ENCODE peak calls at places on chromosomes 5 and 9, in five cellular contexts. N is Panc1; E is NB4; Z is lower leg skin; T is CD8-positive, alpha-beta T cell. O is an unnamed sample.

GRCh38 chr5:53557386-53557785 is 3.1 kb upstream of the NDUFS4 start:
- DNase-seq in N (no peak), E (no peak), Z (no peak), T (no peak), O (no peak)

GRCh38 chr9:69157751-69158466 is 16.2 kb upstream of the TJP2 start:
- DNase-seq in N (no peak), E (no peak), Z (no peak), T (no peak), O (no peak)

GRCh38 chr9:98328141-98328540 is 72.7 kb upstream of the TBC1D2 start:
- DNase-seq in N (no peak), E (no peak), Z (no peak), T (no peak), O (no peak)

GRCh38 chr9:108844856-108845255 is 10.9 kb downstream of the ACTL7B start:
- DNase-seq in N (no peak), E (no peak), Z (no peak), T (no peak), O (no peak)

GRCh38 chr9:101569736-101570501 is 24.9 kb downstream of the PPP3R2 start:
- DNase-seq in N (no peak), E (no peak), Z (no peak), T (peak), O (no peak)

GRCh38 chr5:143207058-143207457 is 196.4 kb downstream of the NR3C1 start:
- DNase-seq in N (no peak), E (no peak), Z (no peak), T (no peak), O (no peak)

GRCh38 chr9:70576121-70576520 is 161.7 kb upstream of the KLF9 start:
- DNase-seq in N (no peak), E (no peak), Z (no peak), T (no peak), O (no peak)

GRCh38 chr9:136666364-136667216 is 3.9 kb downstream of the EGFL7 start:
- DNase-seq in N (no peak), E (no peak), Z (no peak), T (no peak), O (no peak)

GRCh38 chr5:142664634-142665033 is 21.3 kb downstream of the FGF1 start:
- DNase-seq in N (no peak), E (peak), Z (no peak), T (no peak), O (no peak)

GRCh38 chr5:79257314-79257713 is 21.4 kb downstream of the JMY start:
- DNase-seq in N (no peak), E (no peak), Z (no peak), T (no peak), O (no peak)

GRCh38 chr9:113446323-113446740 is 17.2 kb upstream of the RGS3 start:
- DNase-seq in N (peak), E (peak), Z (no peak), T (no peak), O (peak)

GRCh38 chr5:78574731-78575161 is 73.8 kb downstream of the LHFPL2 start:
- DNase-seq in N (no peak), E (peak), Z (no peak), T (no peak), O (no peak)

GRCh38 chr5:173858025-173858674 is 30.0 kb upstream of the CPEB4 start:
- DNase-seq in N (no peak), E (no peak), Z (no peak), T (no peak), O (no peak)

GRCh38 chr5:159412284-159413046 is 82.2 kb upstream of the IL12B start:
- DNase-seq in N (no peak), E (peak), Z (peak), T (peak), O (no peak)

GRCh38 chr9:125784286-125785049 is 37.3 kb downstream of the PBX3 start:
- DNase-seq in N (no peak), E (no peak), Z (no peak), T (no peak), O (no peak)

GRCh38 chr5:150163547-150164059 is 3.0 kb upstream of the CDX1 start:
- DNase-seq in N (no peak), E (peak), Z (peak), T (no peak), O (no peak)

GRCh38 chr5:150656191-150657132 is 4.6 kb upstream of the MYOZ3 start:
- DNase-seq in N (no peak), E (peak), Z (no peak), T (peak), O (peak)

GRCh38 chr9:131739192-131739961 is 499 bp downstream of the RAPGEF1 start:
- DNase-seq in N (no peak), E (peak), Z (no peak), T (peak), O (peak)

GRCh38 chr5:38258319-38259061 is at the start of gene EGFLAM:
- DNase-seq in N (no peak), E (peak), Z (no peak), T (no peak), O (peak)

GRCh38 chr9:136105398-136106135 is 10.5 kb upstream of the NACC2 start:
- DNase-seq in N (no peak), E (peak), Z (no peak), T (no peak), O (peak)

GRCh38 chr9:113350937-113351336 is 1.6 kb downstream of the BSPRY start:
- DNase-seq in N (no peak), E (peak), Z (no peak), T (no peak), O (no peak)

GRCh38 chr5:57777174-57777581 is 294.6 kb upstream of the ACTBL2 start:
- DNase-seq in N (no peak), E (no peak), Z (no peak), T (no peak), O (no peak)

GRCh38 chr5:141522301-141522700 is 33.4 kb downstream of the PCDHGC5 start:
- DNase-seq in N (no peak), E (no peak), Z (peak), T (no peak), O (no peak)

GRCh38 chr5:12017037-12017436 is 112.8 kb upstream of the CTNND2 start:
- DNase-seq in N (no peak), E (no peak), Z (no peak), T (no peak), O (no peak)

GRCh38 chr5:109316631-109317030 is 93.1 kb downstream of the PJA2 start:
- DNase-seq in N (no peak), E (no peak), Z (no peak), T (no peak), O (no peak)

GRCh38 chr5:74316064-74316586 is 324.4 kb downstream of the ENC1 start:
- DNase-seq in N (peak), E (no peak), Z (no peak), T (no peak), O (peak)

GRCh38 chr9:137278913-137279711 is 1.6 kb downstream of the TOR4A start:
- DNase-seq in N (no peak), E (no peak), Z (no peak), T (no peak), O (peak)

GRCh38 chr5:60727032-60727431 is 27.1 kb upstream of the DEPDC1B start:
- DNase-seq in N (no peak), E (no peak), Z (no peak), T (no peak), O (no peak)

DNA sequence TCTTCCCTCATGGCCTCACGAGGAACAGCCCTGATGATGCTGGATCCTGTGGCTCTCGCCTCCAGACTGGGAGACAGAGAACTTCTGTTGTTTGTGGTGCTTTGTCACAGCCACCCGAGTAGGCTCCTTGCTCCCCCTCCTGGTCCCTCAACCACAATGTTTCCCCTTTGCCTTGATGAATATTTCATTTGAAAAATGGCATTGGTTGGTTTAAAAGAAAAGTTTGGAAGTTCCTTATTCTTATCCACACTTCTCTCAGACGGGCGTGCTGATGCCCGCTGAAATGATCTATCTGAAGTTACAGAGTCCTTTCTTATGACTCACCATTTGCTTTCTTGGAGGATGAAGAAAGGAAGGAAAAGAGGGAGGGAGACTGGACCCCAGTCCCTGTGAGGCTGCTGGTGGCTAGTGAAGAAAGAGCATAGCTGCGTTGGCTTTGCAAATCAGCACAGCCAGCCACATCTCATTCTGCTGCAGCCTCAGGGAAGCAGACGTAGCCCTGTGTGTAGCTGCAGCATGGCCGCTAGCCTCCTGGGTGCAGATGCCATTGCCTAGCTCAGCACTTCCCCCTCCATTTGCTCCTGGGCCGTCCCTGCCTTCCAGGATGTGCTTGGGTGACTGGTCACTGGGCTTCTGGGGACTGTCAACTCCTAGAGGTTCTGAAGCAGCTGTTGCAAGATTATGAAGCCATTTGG is 185.9 kb downstream of the ERCC6L2 start:
- DNase-seq in N (no peak), E (peak), Z (no peak), T (peak), O (peak)
- TF ChIP-seq CTCF in N (peak), E (peak), Z (no peak), T (peak), O (peak)

GRCh38 chr5:13973724-13974123 is 29.2 kb upstream of the DNAH5 start:
- DNase-seq in N (no peak), E (no peak), Z (no peak), T (no peak), O (no peak)

GRCh38 chr5:13972029-13972428 is 27.5 kb upstream of the DNAH5 start:
- DNase-seq in N (no peak), E (no peak), Z (no peak), T (no peak), O (no peak)

GRCh38 chr5:13976223-13976622 is 31.7 kb upstream of the DNAH5 start:
- DNase-seq in N (no peak), E (no peak), Z (no peak), T (no peak), O (no peak)

GRCh38 chr5:13976867-13977479 is 32.5 kb upstream of the DNAH5 start:
- DNase-seq in N (no peak), E (peak), Z (no peak), T (no peak), O (peak)
- TF ChIP-seq CTCF in N (peak), E (peak), Z (no peak), T (no peak), O (peak)

GRCh38 chr9:133060417-133060841 is 1.4 kb upstream of the CEL start:
- DNase-seq in N (no peak), E (peak), Z (no peak), T (no peak), O (peak)
- TF ChIP-seq CTCF in N (no peak), E (no peak), Z (no peak), T (peak), O (no peak)

DNA sequence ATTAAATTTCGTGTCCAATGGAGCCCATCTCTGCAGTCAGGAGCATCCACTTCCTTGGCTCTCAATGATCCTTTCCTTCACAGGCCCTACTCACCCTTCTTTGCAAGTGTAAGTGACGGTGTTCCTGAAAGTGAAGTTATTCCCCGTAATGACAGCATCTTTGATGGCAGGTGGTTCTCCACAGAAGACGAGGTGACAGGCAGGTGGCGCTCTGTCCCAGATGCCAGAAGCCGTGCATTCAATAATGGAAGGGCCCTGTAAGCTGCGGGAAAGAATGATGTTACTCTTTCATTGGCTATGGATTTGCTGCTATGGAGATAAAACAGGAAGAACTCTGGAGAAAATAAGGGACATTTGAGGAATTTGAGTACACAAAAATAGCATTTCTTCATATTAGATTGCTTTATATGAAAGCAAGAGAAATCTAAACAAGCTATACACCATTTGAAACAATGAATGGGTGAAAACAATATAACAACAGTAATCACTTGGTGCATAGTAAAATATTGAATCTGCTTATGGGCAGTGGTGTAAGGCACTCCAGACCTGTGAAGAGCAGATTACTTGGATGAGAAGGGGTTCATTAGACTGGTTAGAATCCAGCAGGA is 89.9 kb upstream of the TXNDC8 start:
- DNase-seq in N (peak), E (peak), Z (no peak), T (no peak), O (peak)
- TF ChIP-seq CTCF in N (peak), E (peak), Z (no peak), T (no peak), O (peak)

GRCh38 chr5:112276996-112277395 is 142.1 kb downstream of the EPB41L4A start:
- DNase-seq in N (no peak), E (no peak), Z (no peak), T (no peak), O (peak)
- TF ChIP-seq CTCF in N (no peak), E (no peak), Z (no peak), T (no peak), O (no peak)

GRCh38 chr9:37784291-37784639 is 599 bp downstream of the EXOSC3 start:
- DNase-seq in N (no peak), E (no peak), Z (no peak), T (no peak), O (no peak)

GRCh38 chr9:37790096-37790495 is 5.2 kb upstream of the EXOSC3 start:
- DNase-seq in N (no peak), E (no peak), Z (no peak), T (no peak), O (no peak)

GRCh38 chr9:37788328-37788727 is 3.5 kb upstream of the EXOSC3 start:
- DNase-seq in N (no peak), E (peak), Z (no peak), T (no peak), O (no peak)

GRCh38 chr9:37787059-37787458 is 2.2 kb upstream of the EXOSC3 start:
- DNase-seq in N (no peak), E (no peak), Z (no peak), T (no peak), O (no peak)

DNA sequence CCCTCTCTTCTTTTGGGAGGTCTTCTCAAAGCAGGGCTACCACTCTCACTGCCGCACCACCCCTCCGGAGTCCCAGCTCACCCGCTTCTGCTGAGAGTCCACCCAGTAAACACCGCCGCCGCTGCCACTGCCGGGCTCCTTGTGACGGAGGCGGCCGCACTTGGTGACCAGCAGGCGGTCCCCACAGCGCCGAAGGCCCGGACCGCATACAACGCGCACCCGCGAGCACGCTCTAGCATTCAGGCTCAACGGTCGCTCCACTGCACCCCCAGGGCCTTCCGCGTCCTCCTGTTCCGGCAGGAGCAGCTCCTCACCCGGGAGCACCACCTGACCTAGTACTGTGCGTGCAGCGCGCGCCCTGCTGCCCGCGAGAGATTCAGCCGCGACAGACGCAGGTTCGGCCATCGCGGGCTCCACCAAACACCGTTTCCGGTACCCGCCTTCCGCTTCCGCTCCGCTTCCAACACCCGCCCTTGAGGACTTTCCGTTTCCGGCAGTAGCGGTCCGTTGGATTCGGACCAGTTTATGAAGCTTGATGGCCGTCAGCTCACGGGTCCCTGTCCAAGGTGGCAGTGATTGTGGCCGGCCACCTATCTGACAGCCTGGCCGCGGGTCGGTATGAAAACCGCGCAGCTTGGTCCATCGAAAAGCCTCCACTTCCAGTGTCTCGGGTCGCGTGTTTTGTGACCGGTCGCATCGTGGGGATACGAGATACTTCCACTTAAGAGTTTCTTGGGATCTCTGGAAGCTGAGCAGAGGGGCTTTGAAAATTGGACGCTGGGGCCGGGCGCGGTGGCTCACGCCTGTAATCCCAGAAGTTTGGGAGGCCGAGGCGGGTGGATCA is at the start of gene EXOSC3:
- DNase-seq in N (no peak), E (peak), Z (peak), T (peak), O (peak)
- TF ChIP-seq CTCF in N (no peak), E (no peak), Z (no peak), T (no peak), O (peak)

GRCh38 chr5:1823381-1824034 is 22.3 kb downstream of the NDUFS6 start:
- DNase-seq in N (no peak), E (no peak), Z (no peak), T (no peak), O (no peak)

GRCh38 chr5:1824903-1825841 is 24.0 kb downstream of the NDUFS6 start:
- DNase-seq in N (no peak), E (no peak), Z (no peak), T (no peak), O (no peak)

GRCh38 chr5:1824109-1824821 is 23.1 kb downstream of the NDUFS6 start:
- DNase-seq in N (no peak), E (no peak), Z (no peak), T (no peak), O (no peak)

GRCh38 chr5:1827410-1828397 is 26.5 kb downstream of the NDUFS6 start:
- DNase-seq in N (no peak), E (no peak), Z (no peak), T (peak), O (no peak)

DNA sequence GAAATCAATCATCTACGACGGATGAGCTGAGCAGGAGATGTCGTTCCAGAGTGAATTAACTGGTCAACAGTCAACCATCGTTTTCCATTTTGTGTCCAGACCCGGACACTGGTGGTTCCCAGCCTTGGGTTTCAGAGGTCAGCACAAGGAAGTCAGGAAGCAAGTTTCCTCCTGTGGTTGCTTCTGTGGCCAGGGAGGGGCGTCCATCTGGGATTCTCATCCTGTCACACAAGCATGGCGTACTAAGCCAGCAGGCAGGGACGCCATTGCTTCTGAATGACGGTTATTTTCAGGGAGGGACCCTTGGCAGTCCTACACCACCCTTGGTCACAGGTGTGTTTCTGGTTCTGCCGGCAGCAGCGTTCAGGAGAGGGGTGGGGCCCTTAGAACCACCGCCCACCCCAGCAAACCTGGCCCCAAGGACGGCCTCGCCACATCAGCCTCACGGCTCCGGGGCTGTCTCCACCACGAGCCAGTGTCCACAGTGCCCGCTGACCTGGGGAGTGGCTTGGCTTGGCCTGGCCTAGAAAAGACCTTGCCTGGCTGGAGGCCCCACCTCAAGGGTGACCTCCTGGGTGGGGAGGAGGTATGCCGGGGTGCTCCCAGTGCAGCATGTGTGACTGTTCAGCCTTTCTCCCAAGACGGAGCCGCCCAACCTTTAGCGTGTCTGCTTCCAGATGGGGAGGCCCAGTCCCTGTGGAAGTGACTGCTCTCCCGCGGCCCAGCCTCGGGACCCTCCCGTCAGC is 25.2 kb downstream of the NDUFS6 start:
- DNase-seq in N (no peak), E (no peak), Z (no peak), T (no peak), O (no peak)
- TF ChIP-seq CTCF in N (no peak), E (no peak), Z (no peak), T (no peak), O (no peak)

GRCh38 chr5:170860415-170860814 is 1.4 kb upstream of the RANBP17 start:
- DNase-seq in N (no peak), E (no peak), Z (no peak), T (no peak), O (no peak)

GRCh38 chr5:170860818-170861217 is 1.0 kb upstream of the RANBP17 start:
- DNase-seq in N (no peak), E (no peak), Z (no peak), T (no peak), O (no peak)

GRCh38 chr5:170863646-170864045 is 1.8 kb downstream of the RANBP17 start:
- DNase-seq in N (no peak), E (no peak), Z (no peak), T (no peak), O (no peak)

GRCh38 chr5:170861295-170861854 is 443 bp upstream of the RANBP17 start:
- DNase-seq in N (no peak), E (no peak), Z (no peak), T (no peak), O (no peak)

GRCh38 chr5:170861855-170862766 is at the start of gene RANBP17:
- DNase-seq in N (no peak), E (no peak), Z (no peak), T (no peak), O (peak)
- TF ChIP-seq CTCF in N (no peak), E (no peak), Z (no peak), T (no peak), O (no peak)

O was measured in SK-N-SH.